ENCODE peak calls at places on chromosome 18, in nine cellular contexts. J is suprapubic skin, E is ovary, L is transverse colon, H is tibial nerve, W is stomach, A is K562, X is A549, F is H1. D is an unnamed sample.

GRCh38 chr18:45865466-45865865 is 40.0 kb downstream of the SIGLEC15 start:
- DNase-seq in W (no peak), F (no peak), A (no peak), H (no peak), X (no peak), E (no peak), J (no peak), L (no peak), D (no peak)

GRCh38 chr18:12679183-12679786 is 21.4 kb upstream of the SPIRE1 start:
- DNase-seq in W (no peak), A (no peak), H (no peak), F (no peak), J (peak), E (peak), X (no peak), L (peak), D (peak)

GRCh38 chr18:32461704-32462272 is 8.9 kb downstream of the GAREM1 start:
- DNase-seq in H (no peak), W (no peak), X (no peak), F (no peak), E (no peak), L (no peak), A (no peak), J (no peak), D (no peak)

GRCh38 chr18:6741290-6741689 is 11.8 kb downstream of the ARHGAP28 start:
- DNase-seq in F (no peak), E (peak), X (peak), H (no peak), A (no peak), J (no peak), W (no peak), L (no peak), D (no peak)

GRCh38 chr18:5196253-5197031 is 615 bp downstream of the AKAIN1 start:
- DNase-seq in F (peak), E (no peak), W (no peak), X (no peak), J (peak), L (no peak), H (no peak), A (no peak), D (no peak)

GRCh38 chr18:34661464-34662087 is 48.5 kb upstream of the DTNA start:
- DNase-seq in W (no peak), X (peak), A (peak), H (no peak), L (no peak), E (no peak), J (no peak), F (no peak), D (no peak)

GRCh38 chr18:62713651-62714247 is 1.6 kb upstream of the PHLPP1 start:
- DNase-seq in E (peak), A (no peak), J (no peak), L (no peak), F (no peak), H (no peak), X (no peak), W (no peak), D (no peak)

GRCh38 chr18:50614838-50615237 is 55.0 kb downstream of the MAPK4 start:
- DNase-seq in L (no peak), J (peak), A (no peak), E (no peak), W (no peak), F (no peak), X (peak), H (peak), D (no peak)

GRCh38 chr18:9095297-9096012 is 7.0 kb upstream of the NDUFV2 start:
- DNase-seq in W (no peak), F (no peak), J (no peak), E (no peak), H (no peak), X (peak), A (no peak), L (peak), D (peak)

GRCh38 chr18:37698508-37699035 is 133.0 kb upstream of the CELF4 start:
- DNase-seq in W (no peak), X (no peak), J (no peak), L (no peak), E (no peak), H (no peak), F (peak), A (no peak), D (no peak)

GRCh38 chr18:63152791-63153190 is 166.8 kb downstream of the BCL2 start:
- DNase-seq in F (no peak), X (no peak), A (no peak), W (no peak), H (no peak), J (no peak), E (no peak), L (no peak), D (no peak)

GRCh38 chr18:79962835-79963657 is 1.4 kb upstream of the HSBP1L1 start:
- DNase-seq in X (no peak), J (peak), A (no peak), F (no peak), L (no peak), E (peak), H (no peak), W (no peak), D (peak)

GRCh38 chr18:62338446-62339105 is 13.5 kb downstream of the TNFRSF11A start:
- DNase-seq in J (no peak), W (no peak), E (no peak), L (no peak), X (no peak), A (no peak), F (peak), H (no peak), D (no peak)

GRCh38 chr18:42174909-42175308 is 219.9 kb downstream of the PIK3C3 start:
- DNase-seq in J (no peak), H (no peak), A (no peak), W (no peak), L (no peak), X (no peak), F (no peak), E (no peak), D (no peak)

GRCh38 chr18:8480506-8481328 is 128.5 kb upstream of the RAB12 start:
- DNase-seq in E (peak), W (peak), X (peak), A (no peak), F (no peak), H (no peak), J (no peak), L (no peak), D (peak)

GRCh38 chr18:9788860-9789259 is 80.8 kb downstream of the RAB31 start:
- DNase-seq in L (no peak), E (no peak), F (no peak), W (no peak), A (no peak), X (no peak), J (no peak), H (no peak), D (no peak)

GRCh38 chr18:39742015-39742466 is 2176.4 kb upstream of the CELF4 start:
- DNase-seq in E (no peak), H (no peak), F (no peak), X (no peak), J (no peak), L (no peak), W (no peak), A (no peak), D (no peak)

GRCh38 chr18:32530947-32531651 is 60.4 kb upstream of the GAREM1 start:
- DNase-seq in W (no peak), E (no peak), X (peak), J (no peak), F (no peak), A (no peak), H (no peak), L (no peak), D (no peak)

GRCh38 chr18:46156838-46157237 is 52.7 kb downstream of the HAUS1 start:
- DNase-seq in A (no peak), X (no peak), F (no peak), L (no peak), W (no peak), H (no peak), E (no peak), J (no peak), D (no peak)

GRCh38 chr18:195651-196050 is 37.3 kb downstream of the USP14 start:
- DNase-seq in X (no peak), L (no peak), H (no peak), W (no peak), E (no peak), F (no peak), J (no peak), A (no peak), D (no peak)

GRCh38 chr18:43780782-43781340 is 503.6 kb upstream of the SYT4 start:
- DNase-seq in X (no peak), E (no peak), A (no peak), L (no peak), F (no peak), H (no peak), J (no peak), W (no peak), D (no peak)

GRCh38 chr18:73007195-73007934 is 139.6 kb upstream of the NETO1 start:
- DNase-seq in J (no peak), A (no peak), E (no peak), W (no peak), F (no peak), X (no peak), H (no peak), L (no peak), D (no peak)

GRCh38 chr18:22536558-22536957 is 118.8 kb upstream of the CTAGE1 start:
- DNase-seq in F (no peak), L (no peak), J (no peak), A (peak), W (no peak), H (no peak), X (no peak), E (no peak), D (no peak)
- TF ChIP-seq EP300 in F (no peak), L (no peak), J (no peak), A (no peak), W (no peak), H (no peak), X (no peak), E (no peak), D (no peak)

GRCh38 chr18:69830189-69830588 is 117.5 kb downstream of the CD226 start:
- DNase-seq in J (no peak), A (no peak), F (no peak), X (no peak), H (no peak), L (no peak), E (no peak), W (no peak), D (no peak)
- TF ChIP-seq POLR2A in J (no peak), A (no peak), F (no peak), X (no peak), H (no peak), L (no peak), E (no peak), W (no peak), D (no peak)

GRCh38 chr18:74508366-74508765 is 12.2 kb downstream of the CNDP2 start:
- DNase-seq in W (peak), A (no peak), E (no peak), J (no peak), H (no peak), L (no peak), X (no peak), F (no peak), D (peak)

GRCh38 chr18:74506405-74507119 is 10.4 kb downstream of the CNDP2 start:
- DNase-seq in X (no peak), E (peak), W (peak), L (no peak), J (no peak), H (no peak), A (no peak), F (no peak), D (peak)

GRCh38 chr18:74507927-74508326 is 11.8 kb downstream of the CNDP2 start:
- DNase-seq in L (no peak), J (no peak), F (no peak), A (no peak), W (no peak), H (no peak), X (no peak), E (no peak), D (peak)

GRCh38 chr18:74508821-74509225 is 12.7 kb downstream of the CNDP2 start:
- DNase-seq in L (no peak), X (no peak), E (no peak), F (no peak), W (peak), H (no peak), A (no peak), J (no peak), D (peak)

GRCh38 chr18:74507120-74507881 is 11.1 kb downstream of the CNDP2 start:
- DNase-seq in L (no peak), A (no peak), X (no peak), J (no peak), W (peak), E (no peak), H (no peak), F (no peak), D (peak)
- TF ChIP-seq EP300 in L (no peak), A (no peak), X (no peak), J (no peak), W (no peak), E (no peak), H (no peak), F (no peak), D (no peak)

DNA sequence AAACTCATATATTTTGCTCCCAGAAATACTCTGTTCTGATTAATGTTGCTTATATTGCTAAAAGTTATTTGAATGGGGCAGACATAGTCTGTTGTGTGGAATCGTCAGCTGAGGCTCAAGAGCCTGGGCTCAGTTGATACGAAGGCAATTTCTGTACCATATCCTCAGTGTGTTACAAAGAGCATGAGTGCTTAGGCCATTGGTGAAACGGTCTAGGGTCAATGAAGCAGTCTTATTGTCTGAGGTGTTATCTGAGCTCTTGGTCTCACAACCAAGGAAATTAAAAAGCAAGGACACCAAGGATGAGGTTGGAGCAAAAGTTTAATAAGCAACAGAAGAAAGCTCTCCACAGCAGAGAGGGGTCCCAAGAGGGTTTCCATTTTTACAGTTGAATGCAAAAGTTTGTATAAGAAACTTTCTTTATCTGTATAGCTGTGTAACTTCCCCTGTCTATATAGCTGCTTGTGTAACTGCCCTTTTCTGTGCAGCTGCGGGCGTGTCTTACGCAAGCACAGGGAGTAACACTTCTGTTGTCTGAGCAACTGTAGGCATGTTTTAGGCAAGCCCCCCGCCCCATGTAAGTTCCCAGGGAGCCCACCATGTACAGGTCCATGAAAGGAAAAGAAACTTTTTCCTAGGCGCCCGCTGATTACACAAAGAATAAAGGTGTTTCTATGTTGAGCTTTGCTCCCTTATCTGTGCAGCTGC is 40.6 kb upstream of the DSC1 start:
- DNase-seq in X (no peak), L (peak), A (no peak), H (no peak), E (no peak), J (no peak), W (peak), F (no peak), D (no peak)
- TF ChIP-seq POLR2A in X (no peak), L (no peak), A (no peak), H (no peak), E (no peak), J (no peak), W (no peak), F (no peak), D (no peak)